ENCODE peak calls at places on chromosomes 16 and 17, in nine cellular contexts. G, Y, A, M, R, S, Q, X and N are unnamed samples.
A peak's percentile ranks its signal among the peaks of the same experiment; 100 is the strongest.

GRCh38 chr17:45973099-45973838 is 25.8 kb upstream of the STH start:
- DNase-seq in X (no peak), M (peak; percentile 33), S (no peak), G (peak; percentile 52), A (no peak), R (no peak), Q (peak; percentile 40), Y (no peak), N (no peak)

GRCh38 chr16:6008656-6009055 is 911.1 kb upstream of the EEF2KMT start:
- DNase-seq in A (no peak), M (no peak), R (no peak), X (no peak), G (no peak), S (no peak), Q (no peak), Y (no peak), N (no peak)

GRCh38 chr17:76038050-76038449 is 10.9 kb upstream of the EVPL start:
- DNase-seq in S (peak; percentile 16), G (no peak), A (no peak), M (no peak), Y (no peak), Q (no peak), X (no peak), R (no peak), N (no peak)

GRCh38 chr17:73396429-73397277 is 84.9 kb upstream of the CDC42EP4 start:
- DNase-seq in Q (no peak), X (no peak), R (no peak), A (no peak), G (no peak), S (no peak), M (no peak), Y (no peak), N (no peak)

GRCh38 chr16:62036101-62036806 is at the start of gene CDH8:
- DNase-seq in S (peak; percentile 38), Y (no peak), X (no peak), A (no peak), G (no peak), Q (no peak), M (no peak), R (no peak), N (no peak)

GRCh38 chr16:87686697-87687570 is 78.9 kb downstream of the KLHDC4 start:
- DNase-seq in Y (no peak), A (no peak), M (no peak), Q (no peak), S (no peak), X (no peak), G (no peak), R (peak; percentile 12), N (no peak)

GRCh38 chr16:20520103-20520502 is 56.1 kb downstream of the ACSM2B start:
- DNase-seq in S (no peak), Q (no peak), Y (no peak), A (no peak), G (no peak), M (no peak), X (no peak), R (no peak), N (no peak)

GRCh38 chr17:50363217-50364060 is 9.5 kb downstream of the MRPL27 start:
- DNase-seq in G (no peak), A (no peak), Q (no peak), X (peak; percentile 25), S (peak; percentile 64), M (no peak), Y (no peak), R (peak; percentile 78), N (peak; percentile 33)

GRCh38 chr16:76309639-76310335 is 32.6 kb downstream of the CNTNAP4 start:
- DNase-seq in R (no peak), A (no peak), G (no peak), X (no peak), S (no peak), Y (no peak), M (no peak), Q (no peak), N (no peak)

GRCh38 chr16:68737046-68737729 is at the start of gene CDH1:
- DNase-seq in M (peak; percentile 93), X (no peak), G (no peak), S (peak; percentile 48), A (no peak), Q (peak; percentile 97), R (no peak), Y (peak; percentile 94), N (no peak)

GRCh38 chr17:47280072-47280811 is 26.6 kb downstream of the ITGB3 start:
- DNase-seq in G (peak; percentile 45), X (no peak), R (peak; percentile 66), S (no peak), Y (no peak), A (peak; percentile 38), Q (no peak), M (no peak), N (peak; percentile 98)

GRCh38 chr16:35319536-35320192 is 1860.3 kb downstream of the TP53TG3F start:
- DNase-seq in X (no peak), M (no peak), S (no peak), G (no peak), R (no peak), Q (no peak), Y (no peak), A (no peak), N (no peak)

GRCh38 chr17:3763777-3764170 is 37.2 kb downstream of the ITGAE start:
- DNase-seq in M (no peak), R (no peak), G (no peak), A (no peak), Y (no peak), Q (no peak), S (no peak), X (no peak), N (no peak)

GRCh38 chr17:63116967-63117366 is 150.9 kb downstream of the TANC2 start:
- DNase-seq in A (no peak), X (no peak), G (no peak), M (no peak), Q (no peak), S (no peak), Y (no peak), R (peak; percentile 47), N (no peak)

GRCh38 chr16:67129422-67129821 is 19.7 kb downstream of the PHAF1 start:
- DNase-seq in S (no peak), Q (no peak), G (no peak), R (no peak), M (no peak), X (no peak), Y (no peak), A (no peak), N (no peak)

GRCh38 chr17:80847506-80848230 is 144.0 kb upstream of the CHMP6 start:
- DNase-seq in A (no peak), G (no peak), Y (no peak), Q (peak; percentile 79), M (no peak), X (no peak), S (no peak), R (no peak), N (no peak)

DNA sequence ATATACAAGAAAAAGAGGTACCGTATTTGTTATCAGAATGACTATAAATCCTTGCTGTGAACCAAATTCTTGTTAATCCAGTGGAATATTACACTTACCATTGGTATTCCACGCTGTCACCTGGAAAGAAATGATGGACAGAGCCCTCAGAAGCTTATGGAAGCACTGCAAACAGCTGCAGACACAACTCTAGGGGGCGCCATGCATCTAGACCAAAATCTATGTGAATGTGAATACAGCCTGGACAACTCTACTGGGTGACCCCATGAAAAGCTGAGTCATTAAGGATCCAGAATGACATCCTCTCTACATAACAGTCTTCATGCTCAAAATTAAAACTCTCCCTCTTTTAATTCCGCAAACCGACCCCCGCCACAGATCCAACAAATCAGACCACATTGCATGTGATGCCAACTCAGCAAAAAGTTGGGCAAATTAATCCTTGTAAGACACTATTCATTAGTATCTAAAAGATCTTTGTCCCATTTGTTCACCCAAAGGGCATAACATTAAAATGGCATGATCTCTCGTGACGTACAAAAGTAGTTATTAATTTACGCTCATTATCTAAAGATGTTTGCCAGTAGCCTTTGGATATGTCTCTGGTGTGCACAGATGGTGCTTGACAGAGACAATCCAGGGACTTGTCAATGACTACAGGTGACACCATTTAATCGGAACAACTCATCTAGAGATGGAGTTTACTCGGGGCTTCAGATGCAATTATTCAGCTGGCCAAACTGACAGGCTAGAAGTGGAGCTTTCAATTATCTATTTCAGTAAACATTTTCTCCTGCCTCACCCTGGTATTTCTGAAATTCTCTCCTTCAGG is 552.7 kb upstream of the PSMD7 start:
- DNase-seq in A (no peak), X (no peak), Q (peak; percentile 24), R (no peak), M (no peak), S (no peak), Y (no peak), G (no peak), N (no peak)
- H3K27ac ChIP-seq in A (no peak overlapping the region), X (no peak overlapping the region), Q (no peak overlapping the region), R (no peak overlapping the region), M (no peak overlapping the region), S (no peak overlapping the region), Y (no peak overlapping the region), G (no peak overlapping the region), N (no peak overlapping the region)

GRCh38 chr16:52548261-52549010 is 1.5 kb upstream of the TOX3 start:
- DNase-seq in S (no peak), Y (no peak), R (no peak), X (no peak), M (no peak), A (no peak), G (no peak), Q (no peak), N (no peak)
- H3K4me3 ChIP-seq in S (no peak overlapping the region), Y (no peak overlapping the region), R (no peak overlapping the region), X (no peak overlapping the region), M (no peak overlapping the region), A (no peak overlapping the region), G (no peak overlapping the region), Q (no peak overlapping the region), N (no peak overlapping the region)

DNA sequence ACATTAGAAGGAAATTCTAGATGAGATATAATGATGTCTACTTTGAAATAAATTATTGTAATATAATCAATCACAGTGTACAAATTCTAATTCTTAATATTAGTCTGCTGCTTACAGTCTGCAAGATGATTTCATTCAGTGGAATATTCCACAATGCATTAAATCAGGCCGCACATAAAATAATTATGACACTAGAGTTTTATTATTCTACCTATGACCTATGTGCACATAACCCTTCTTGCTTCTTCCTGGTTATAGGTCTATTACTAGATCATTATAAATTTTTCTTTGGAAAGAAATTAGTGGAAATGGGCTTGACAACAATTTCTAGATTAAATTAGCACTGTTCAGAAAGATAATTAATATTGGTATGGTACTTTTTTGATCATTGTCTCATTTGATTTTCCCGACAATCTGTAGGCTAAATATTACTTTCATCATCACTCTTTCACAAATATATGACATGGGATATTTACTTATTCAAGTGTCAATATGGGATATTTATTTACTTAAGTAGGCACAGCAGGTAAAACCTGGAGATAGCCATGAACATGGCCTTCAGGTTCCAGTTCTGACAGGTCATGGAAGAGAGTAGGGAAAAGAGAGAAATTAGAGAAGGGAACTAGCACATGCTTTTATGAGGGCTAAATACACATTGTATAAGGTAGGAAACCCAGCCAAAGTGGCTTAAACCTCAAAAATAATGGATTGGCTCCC is 476.4 kb downstream of the TOX3 start:
- DNase-seq in A (no peak), X (no peak), R (no peak), Q (no peak), S (no peak), G (no peak), M (no peak), Y (no peak), N (no peak)
- H3K4me1 ChIP-seq in A (no peaks in the 10 kb centered on the region), X (no peaks in the 10 kb centered on the region), R (no peaks in the 10 kb centered on the region), Q (no peaks in the 10 kb centered on the region), S (no peaks in the 10 kb centered on the region), G (no peaks in the 10 kb centered on the region), M (no peaks in the 10 kb centered on the region), Y (no peaks in the 10 kb centered on the region), N (no peaks in the 10 kb centered on the region)

DNA sequence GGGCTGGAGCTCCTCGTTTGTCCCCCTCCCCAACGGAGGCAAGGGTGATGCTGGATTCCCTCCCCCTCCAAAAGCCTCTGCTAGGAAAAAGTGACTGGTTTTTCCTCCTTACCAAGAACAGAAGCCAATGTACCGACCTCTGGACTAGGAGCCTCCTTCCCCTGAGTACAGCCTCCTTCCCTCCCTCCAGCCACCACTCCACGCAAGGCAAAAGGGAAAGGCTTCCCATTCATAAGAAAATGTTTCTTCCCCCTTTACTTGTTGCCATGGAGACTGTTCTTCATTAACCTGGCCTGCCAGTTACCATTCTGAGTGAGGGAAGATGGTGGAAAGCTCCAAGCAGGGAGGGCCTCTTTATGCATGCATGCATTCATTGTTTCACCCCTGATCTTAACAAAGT is 4.3 kb upstream of the PIMREG start:
- DNase-seq in A (no peak), M (no peak), Q (no peak), X (no peak), R (no peak), G (no peak), S (no peak), Y (no peak), N (no peak)
- H3K27ac ChIP-seq in A (no peak overlapping the region), M (no peak overlapping the region), Q (no peak overlapping the region), X (no peak overlapping the region), R (no peak overlapping the region), G (no peak overlapping the region), S (no peak overlapping the region), Y (no peak overlapping the region), N (no peak overlapping the region)